ENCODE peak calls at places on chromosomes 11 and 22, in four cellular contexts. V is neural progenitor cell, U is fibroblast of the aortic adventitia, G is upper lobe of right lung. F is an unnamed sample.

GRCh38 chr11:9003573-9004309 is at the start of gene NRIP3:
- DNase-seq in V (peak), G (peak), U (peak), F (no peak)

GRCh38 chr22:31829505-31829904 is 75.7 kb downstream of the DEPDC5 start:
- DNase-seq in G (no peak), U (peak), V (no peak), F (no peak)

GRCh38 chr22:17732251-17732854 is 41.9 kb downstream of the BID start:
- DNase-seq in V (no peak), U (no peak), G (no peak), F (no peak)

GRCh38 chr11:85423794-85424193 is 203.3 kb downstream of the DLG2 start:
- DNase-seq in V (no peak), U (no peak), G (peak), F (no peak)

GRCh38 chr22:45876136-45877035 is 100.6 kb downstream of the WNT7B start:
- DNase-seq in G (peak), V (no peak), U (no peak), F (no peak)

GRCh38 chr11:60332923-60333322 is 5.9 kb downstream of the MS4A6E start:
- DNase-seq in V (no peak), G (no peak), U (no peak), F (no peak)

GRCh38 chr11:129286813-129287212 is 88.8 kb upstream of the BARX2 start:
- DNase-seq in G (no peak), U (no peak), V (no peak), F (no peak)

GRCh38 chr11:16785520-16786128 is 47.2 kb downstream of the C11orf58 start:
- DNase-seq in U (peak), G (peak), V (peak), F (peak)

GRCh38 chr11:122246885-122247284 is 130.9 kb upstream of the BLID start:
- DNase-seq in G (no peak), V (no peak), U (no peak), F (no peak)

GRCh38 chr11:8247312-8247711 is 16.4 kb downstream of the LMO1 start:
- DNase-seq in G (no peak), V (no peak), U (no peak), F (peak)

GRCh38 chr11:72224587-72225410 is at the start of gene INPPL1:
- DNase-seq in G (peak), U (no peak), V (peak), F (peak)

GRCh38 chr11:94786264-94787126 is 18.3 kb downstream of the AMOTL1 start:
- DNase-seq in G (no peak), U (peak), V (peak), F (no peak)

GRCh38 chr22:31870890-31871289 is 73.4 kb upstream of the YWHAH start:
- DNase-seq in U (no peak), G (no peak), V (no peak), F (no peak)

GRCh38 chr11:18611196-18611595 is 11.6 kb downstream of the MISFA start:
- DNase-seq in G (no peak), U (peak), V (no peak), F (no peak)

GRCh38 chr11:124108158-124108557 is 7.1 kb upstream of the VWA5A start:
- DNase-seq in G (no peak), U (peak), V (peak), F (no peak)

GRCh38 chr11:132177106-132177505 is 806.7 kb downstream of the NTM start:
- DNase-seq in G (no peak), U (peak), V (peak), F (no peak)

GRCh38 chr11:75333807-75334140 is 17.7 kb downstream of the ARRB1 start:
- DNase-seq in V (no peak), G (no peak), U (no peak), F (no peak)

GRCh38 chr11:2885676-2886081 is at the start of gene CDKN1C:
- DNase-seq in V (peak), G (peak), U (peak), F (no peak)

GRCh38 chr11:57174656-57175055 is 7.1 kb upstream of the LRRC55 start:
- DNase-seq in G (no peak), V (no peak), U (no peak), F (no peak)

GRCh38 chr11:45185228-45185729 is 38.8 kb downstream of the PRDM11 start:
- DNase-seq in U (peak), V (no peak), G (no peak), F (no peak)

GRCh38 chr11:9461760-9462134 is 935 bp downstream of the ZNF143 start:
- DNase-seq in U (peak), V (no peak), G (no peak), F (no peak)

GRCh38 chr22:20957691-20958440 is 9.2 kb upstream of the AIFM3 start:
- DNase-seq in G (peak), U (peak), V (peak), F (no peak)

GRCh38 chr11:11157201-11157600 is 195.8 kb downstream of the CSNK2A3 start:
- DNase-seq in V (peak), G (no peak), U (peak), F (no peak)

GRCh38 chr11:11152877-11153276 is 200.2 kb downstream of the CSNK2A3 start:
- DNase-seq in U (no peak), G (no peak), V (no peak), F (no peak)

DNA sequence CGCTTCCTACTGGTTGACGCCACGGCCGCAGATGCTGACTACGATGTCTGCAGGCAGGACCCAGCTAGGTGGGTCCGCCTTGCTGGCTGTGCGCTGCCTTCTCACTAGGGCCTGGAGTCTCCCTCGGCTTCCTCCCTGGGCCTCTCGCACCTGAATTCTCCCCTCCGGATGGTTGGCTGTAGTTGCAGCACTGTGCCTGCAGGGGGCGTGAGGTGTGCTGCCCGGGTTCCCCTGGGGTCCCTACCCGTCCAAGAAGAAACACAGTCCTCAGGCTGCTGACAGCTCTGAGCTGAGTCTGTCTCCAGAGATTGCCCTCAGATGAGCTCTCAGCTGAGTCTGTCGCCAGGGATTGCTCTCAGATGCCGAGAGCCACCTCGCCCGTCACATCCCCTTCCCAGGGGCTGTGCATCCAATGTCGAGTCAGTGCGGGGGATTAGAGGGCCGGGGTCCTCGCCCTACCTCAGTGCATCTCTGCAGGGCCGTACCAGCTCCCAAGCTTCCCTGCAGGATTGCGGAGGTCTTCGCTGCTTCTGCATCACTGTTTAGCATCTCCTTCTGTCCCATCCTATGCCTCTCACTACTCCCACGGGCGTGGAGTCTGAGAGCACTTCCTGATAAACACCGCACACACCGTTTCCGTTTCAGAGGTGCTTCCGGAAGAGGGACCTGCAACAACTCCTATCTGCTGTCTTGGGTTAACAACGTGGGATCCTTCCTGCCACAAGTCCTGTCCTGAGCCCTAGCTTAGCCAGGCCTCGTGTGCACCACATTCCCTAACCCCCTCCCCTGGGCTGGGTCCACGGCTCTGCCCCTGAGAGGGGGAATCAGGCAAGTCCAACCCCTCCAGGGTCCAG is 196.9 kb downstream of the CSNK2A3 start:
- DNase-seq in G (no peak), U (no peak), V (peak), F (no peak)
- TF ChIP-seq CTCF in G (peak), U (peak), V (peak), F (peak)

GRCh38 chr11:102683277-102683676 is 22.3 kb downstream of the MMP27 start:
- DNase-seq in V (peak), U (no peak), G (no peak), F (no peak)
- TF ChIP-seq CTCF in V (no peak), U (no peak), G (no peak), F (no peak)

DNA sequence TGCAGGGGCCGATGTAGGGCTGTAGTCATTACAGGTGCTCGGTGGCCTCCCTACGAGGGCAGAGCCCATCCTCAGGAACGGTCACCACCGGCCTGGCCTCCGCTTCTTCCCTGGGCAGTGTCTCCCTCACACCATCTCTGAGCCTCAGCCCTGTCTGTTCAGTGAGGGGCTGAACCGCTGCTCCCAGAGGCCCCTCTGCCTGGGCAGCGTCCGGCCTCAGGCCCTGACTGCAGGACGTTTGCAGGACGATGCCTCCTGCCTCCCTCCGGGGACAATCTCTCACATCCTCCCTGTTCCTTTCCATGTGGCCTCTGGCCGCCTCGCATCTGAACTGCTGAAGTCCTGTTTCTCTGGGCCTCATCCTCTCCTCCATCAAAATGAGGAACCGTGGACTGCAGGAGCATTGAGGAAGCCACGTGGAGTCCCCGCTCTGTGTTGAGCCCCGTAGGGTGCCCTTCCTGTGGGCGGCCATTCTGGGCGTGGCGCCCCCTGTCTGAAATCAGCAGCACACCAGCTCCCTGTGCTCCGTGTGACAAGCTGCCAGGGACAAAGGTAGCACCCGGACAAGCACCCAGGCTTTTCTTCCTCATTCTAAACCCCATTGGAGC is 933.5 kb downstream of the BRD1 start:
- DNase-seq in G (peak), V (no peak), U (no peak), F (peak)
- TF ChIP-seq CTCF in G (no peak), V (peak), U (no peak), F (peak)

GRCh38 chr11:126874831-126875230 is 125.7 kb downstream of the KIRREL3 start:
- DNase-seq in V (peak), G (no peak), U (no peak), F (no peak)
- TF ChIP-seq CTCF in V (peak), G (no peak), U (no peak), F (peak)

GRCh38 chr22:36573815-36574350 is 44.9 kb upstream of the EIF3D start:
- DNase-seq in V (peak), U (no peak), G (no peak), F (no peak)

GRCh38 chr22:36571991-36572390 is 43.0 kb upstream of the EIF3D start:
- DNase-seq in G (no peak), U (no peak), V (no peak), F (no peak)

GRCh38 chr22:36566720-36567119 is 37.8 kb upstream of the EIF3D start:
- DNase-seq in G (no peak), U (no peak), V (no peak), F (no peak)

GRCh38 chr22:36568846-36569245 is 39.9 kb upstream of the EIF3D start:
- DNase-seq in G (no peak), V (no peak), U (no peak), F (no peak)

GRCh38 chr22:36569999-36570398 is 41.0 kb upstream of the EIF3D start:
- DNase-seq in G (no peak), V (peak), U (peak), F (no peak)
- TF ChIP-seq CTCF in G (peak), V (peak), U (peak), F (peak)

DNA sequence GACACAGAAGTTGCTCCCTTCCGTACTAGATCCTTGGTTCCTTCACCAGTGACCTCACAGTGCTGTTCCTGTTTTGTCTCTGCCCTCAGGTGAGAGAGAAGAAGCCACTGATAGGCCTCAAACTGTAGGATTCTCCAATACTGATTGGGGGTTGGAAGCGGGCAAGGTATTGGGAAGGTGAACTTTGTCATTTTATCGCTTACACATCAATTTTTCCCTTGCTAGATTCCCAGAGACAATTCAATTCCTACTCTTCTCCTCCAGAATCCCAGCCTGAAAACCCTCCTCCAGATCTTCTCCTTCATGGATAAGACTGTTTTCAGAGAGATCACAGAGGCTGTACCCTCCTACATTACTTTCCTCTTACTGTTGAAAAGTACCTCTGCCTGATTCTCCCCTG is 9.4 kb upstream of the OR2D3 start:
- DNase-seq in U (no peak), V (no peak), G (no peak), F (no peak)
- TF ChIP-seq CTCF in U (no peak), V (no peak), G (no peak), F (no peak)

F was measured in chondrocyte.